ENCODE peak calls at places on chromosomes 5 and 9, in ten cellular contexts. S, R, C, H, U, W, Y, N, Q and X are unnamed samples.

GRCh38 chr5:78508231-78508765 is 140.3 kb downstream of the LHFPL2 start:
- DNase-seq in W (no peak), C (no peak), U (no peak), S (no peak), Y (no peak), R (no peak), N (no peak), Q (peak), H (peak), X (no peak)

GRCh38 chr9:81317223-81317622 is 372.1 kb downstream of the TLE1 start:
- DNase-seq in N (no peak), H (no peak), Q (no peak), U (no peak), C (no peak), R (no peak), Y (no peak), W (no peak), S (no peak), X (no peak)

GRCh38 chr9:136254381-136255165 is 9.0 kb upstream of the QSOX2 start:
- DNase-seq in Y (no peak), S (no peak), C (no peak), R (peak), Q (no peak), H (no peak), W (no peak), U (no peak), N (no peak), X (no peak)

GRCh38 chr5:10592598-10592997 is 28.7 kb downstream of the ANKRD33B start:
- DNase-seq in N (no peak), Q (no peak), H (no peak), R (no peak), C (no peak), Y (peak), U (no peak), S (no peak), W (peak), X (no peak)

GRCh38 chr5:99948850-99949249 is 586.3 kb upstream of the FAM174A start:
- DNase-seq in R (no peak), H (no peak), N (no peak), Q (no peak), C (no peak), W (no peak), U (no peak), S (no peak), Y (no peak), X (no peak)

GRCh38 chr9:135702002-135702721 is at the start of gene KCNT1:
- DNase-seq in C (peak), N (no peak), Y (no peak), U (no peak), Q (no peak), R (peak), S (no peak), W (peak), H (peak), X (no peak)

GRCh38 chr5:83974151-83974822 is 253.6 kb upstream of the HAPLN1 start:
- DNase-seq in R (no peak), Y (no peak), H (no peak), S (no peak), N (no peak), U (no peak), W (no peak), Q (no peak), C (no peak), X (no peak)

GRCh38 chr9:87100001-87100400 is 152.7 kb upstream of the GAS1 start:
- DNase-seq in C (no peak), Q (no peak), S (no peak), W (no peak), R (no peak), Y (no peak), N (no peak), U (no peak), H (no peak), X (no peak)

GRCh38 chr9:98479967-98480847 is 224.8 kb upstream of the TBC1D2 start:
- DNase-seq in Q (no peak), U (no peak), C (no peak), R (peak), S (no peak), W (no peak), N (no peak), H (no peak), Y (no peak), X (no peak)

GRCh38 chr5:14574891-14575496 is 6.6 kb upstream of the OTULINL start:
- DNase-seq in Q (no peak), Y (no peak), U (no peak), N (no peak), W (no peak), H (no peak), S (no peak), C (peak), R (peak), X (no peak)

GRCh38 chr9:95516736-95517558 is at the start of gene PTCH1:
- DNase-seq in N (no peak), U (no peak), S (no peak), Y (no peak), H (peak), W (no peak), R (peak), C (peak), Q (no peak), X (no peak)

GRCh38 chr5:39411051-39411450 is 13.7 kb downstream of the DAB2 start:
- DNase-seq in U (no peak), H (no peak), W (no peak), C (no peak), N (no peak), Q (peak), Y (no peak), S (no peak), R (peak), X (no peak)

GRCh38 chr9:114487607-114488300 is 17.5 kb downstream of the WHRN start:
- DNase-seq in Q (peak), C (no peak), N (no peak), Y (peak), R (peak), U (peak), S (no peak), W (peak), H (peak), X (peak)

GRCh38 chr5:89147026-89147425 is 264.0 kb upstream of the MEF2C start:
- DNase-seq in Q (no peak), C (no peak), S (no peak), U (no peak), W (no peak), Y (no peak), H (no peak), N (no peak), R (no peak), X (no peak)

GRCh38 chr5:96331210-96331609 is 101.8 kb downstream of the PCSK1 start:
- DNase-seq in S (no peak), N (no peak), U (no peak), C (no peak), Q (no peak), R (peak), W (no peak), H (no peak), Y (no peak), X (no peak)

GRCh38 chr5:177362871-177363507 is 5.3 kb downstream of the RGS14 start:
- DNase-seq in R (peak), S (no peak), C (peak), H (peak), U (no peak), Y (no peak), W (no peak), N (no peak), Q (no peak), X (no peak)

GRCh38 chr9:75653335-75653734 is 237.1 kb upstream of the PCSK5 start:
- DNase-seq in H (no peak), S (no peak), W (no peak), C (no peak), N (no peak), Q (no peak), R (no peak), Y (no peak), U (no peak), X (no peak)

GRCh38 chr9:116383133-116383532 is 229.5 kb downstream of the PAPPA start:
- DNase-seq in S (no peak), H (no peak), R (no peak), U (no peak), Y (no peak), Q (no peak), C (no peak), N (no peak), W (peak), X (no peak)

GRCh38 chr5:171667341-171668096 is 118.1 kb upstream of the SMIM23 start:
- DNase-seq in N (no peak), Q (no peak), Y (no peak), R (peak), H (no peak), C (peak), W (no peak), U (no peak), S (peak), X (peak)

GRCh38 chr5:142046191-142046590 is 33.4 kb upstream of the GNPDA1 start:
- DNase-seq in Y (no peak), H (no peak), W (no peak), C (no peak), R (no peak), N (no peak), U (no peak), Q (no peak), S (peak), X (no peak)

GRCh38 chr5:178590924-178591423 is 781 bp upstream of the COL23A1 start:
- DNase-seq in R (no peak), S (no peak), Y (no peak), U (no peak), W (no peak), H (no peak), Q (no peak), C (no peak), N (no peak), X (peak)

GRCh38 chr5:32057157-32058096 is 116.7 kb downstream of the GOLPH3 start:
- DNase-seq in W (peak), Y (no peak), C (no peak), H (no peak), Q (no peak), U (no peak), S (no peak), N (no peak), R (peak), X (no peak)

GRCh38 chr5:1961304-1961946 is 78.7 kb upstream of the IRX4 start:
- DNase-seq in H (no peak), C (no peak), N (no peak), W (no peak), Q (no peak), R (no peak), Y (no peak), U (no peak), S (no peak), X (no peak)

GRCh38 chr9:38084556-38084880 is 15.5 kb upstream of the SHB start:
- DNase-seq in C (no peak), Y (no peak), Q (no peak), R (no peak), H (no peak), W (no peak), N (peak), S (peak), U (no peak), X (no peak)

GRCh38 chr5:72167790-72168189 is 60.5 kb downstream of the MAP1B start:
- DNase-seq in H (no peak), N (no peak), U (no peak), C (peak), S (peak), Y (no peak), W (no peak), R (no peak), Q (no peak), X (no peak)

GRCh38 chr5:158700231-158700996 is 399.3 kb downstream of the EBF1 start:
- DNase-seq in S (no peak), U (peak), H (no peak), C (no peak), Y (no peak), W (no peak), N (no peak), R (peak), Q (no peak), X (no peak)

GRCh38 chr5:14917719-14918118 is 46.1 kb upstream of the ANKH start:
- DNase-seq in Q (peak), R (peak), U (no peak), S (no peak), C (no peak), Y (no peak), W (no peak), H (no peak), N (no peak), X (no peak)

GRCh38 chr5:103693485-103693884 is 130.9 kb upstream of the NUDT12 start:
- DNase-seq in U (no peak), H (no peak), Q (no peak), Y (no peak), W (no peak), S (no peak), N (no peak), C (no peak), R (no peak), X (no peak)

GRCh38 chr5:72110401-72111013 is 3.2 kb downstream of the MAP1B start:
- DNase-seq in C (no peak), U (no peak), R (no peak), N (no peak), Q (no peak), H (no peak), Y (no peak), W (no peak), S (no peak), X (no peak)